ENCODE peak calls at places on chromosomes 6 and 20, in ten cellular contexts. N is kidney; S is activated gamma-delta T cell treated with Interleukin-2 at 50 U/mL for 16 hours; Y is iris pigment epithelial cell; Z is IMR-90; A is stimulated activated CD4-positive, alpha-beta T cell treated with anti-CD3 and anti-CD28 coated beads, Interleukin-1b, Interleukin-23, amount 100 ng/mL, for 1 hour; J is choroid plexus epithelial cell; L is GM23248; G is activated naive CD8-positive, alpha-beta T cell treated with anti-CD3 and anti-CD28 coated beads, Interleukin-2, amount 50 U/mL, for 24 hours; C is Caki2. W is an unnamed sample.

GRCh38 chr20:11387189-11387754 is 530.4 kb upstream of the BTBD3 start:
- DNase-seq in N (no peak), S (no peak), Y (peak), Z (peak), A (no peak), J (peak), L (peak), G (no peak), C (peak), W (no peak)

GRCh38 chr20:59938696-59939051 is 1.4 kb downstream of the PPP1R3D start:
- DNase-seq in N (no peak), S (no peak), Y (peak), Z (peak), A (no peak), J (peak), L (peak), G (no peak), C (no peak), W (peak)

GRCh38 chr20:21515300-21516179 is 1.7 kb upstream of the NKX2-2 start:
- DNase-seq in N (no peak), S (no peak), Y (no peak), Z (no peak), A (no peak), J (no peak), L (no peak), G (peak), C (no peak), W (no peak)

GRCh38 chr20:31652917-31653385 is 15.2 kb downstream of the COX4I2 start:
- DNase-seq in N (no peak), S (no peak), Y (peak), Z (peak), A (no peak), J (peak), L (peak), G (no peak), C (no peak), W (no peak)

GRCh38 chr6:14638932-14639875 is 521.6 kb downstream of the CD83 start:
- DNase-seq in N (no peak), S (no peak), Y (peak), Z (peak), A (no peak), J (peak), L (peak), G (no peak), C (no peak), W (no peak)

GRCh38 chr20:3670945-3671344 is 7.7 kb upstream of the GFRA4 start:
- DNase-seq in N (peak), S (no peak), Y (no peak), Z (no peak), A (no peak), J (no peak), L (no peak), G (no peak), C (no peak), W (no peak)

GRCh38 chr6:111730835-111731234 is 125.2 kb upstream of the TRAF3IP2 start:
- DNase-seq in N (peak), S (no peak), Y (no peak), Z (no peak), A (no peak), J (no peak), L (no peak), G (no peak), C (no peak), W (no peak)

GRCh38 chr6:27234576-27234975 is 12.9 kb upstream of the PRSS16 start:
- DNase-seq in N (no peak), S (no peak), Y (no peak), Z (no peak), A (no peak), J (no peak), L (no peak), G (no peak), C (no peak), W (no peak)

GRCh38 chr20:58109918-58110635 is 118.4 kb downstream of the ANKRD60 start:
- DNase-seq in N (no peak), S (no peak), Y (no peak), Z (no peak), A (no peak), J (no peak), L (peak), G (no peak), C (no peak), W (no peak)

GRCh38 chr6:139970591-139970991 is 596.1 kb upstream of the CITED2 start:
- DNase-seq in N (no peak), S (no peak), Y (peak), Z (peak), A (no peak), J (peak), L (peak), G (no peak), C (no peak), W (peak)

GRCh38 chr6:137105375-137105774 is 60.6 kb upstream of the IL20RA start:
- DNase-seq in N (no peak), S (no peak), Y (no peak), Z (no peak), A (no peak), J (no peak), L (no peak), G (no peak), C (no peak), W (no peak)

GRCh38 chr20:44552950-44553908 is 29.1 kb upstream of the PKIG start:
- DNase-seq in N (no peak), S (no peak), Y (peak), Z (peak), A (no peak), J (peak), L (peak), G (no peak), C (peak), W (no peak)

GRCh38 chr6:15266423-15266996 is 20.6 kb downstream of the JARID2 start:
- DNase-seq in N (no peak), S (no peak), Y (no peak), Z (no peak), A (no peak), J (peak), L (no peak), G (no peak), C (no peak), W (no peak)

GRCh38 chr6:47379328-47379727 is 69.6 kb upstream of the TNFRSF21 start:
- DNase-seq in N (no peak), S (no peak), Y (peak), Z (no peak), A (no peak), J (peak), L (peak), G (no peak), C (no peak), W (no peak)

GRCh38 chr20:50533464-50533863 is 23.3 kb downstream of the PTPN1 start:
- DNase-seq in N (no peak), S (no peak), Y (no peak), Z (no peak), A (no peak), J (no peak), L (no peak), G (no peak), C (no peak), W (no peak)

GRCh38 chr6:170106906-170107525 is 183.9 kb downstream of the DLL1 start:
- DNase-seq in N (peak), S (peak), Y (no peak), Z (no peak), A (no peak), J (no peak), L (no peak), G (no peak), C (no peak), W (no peak)

GRCh38 chr6:84118191-84118590 is 84.6 kb downstream of the MRAP2 start:
- DNase-seq in N (peak), S (no peak), Y (no peak), Z (no peak), A (no peak), J (no peak), L (no peak), G (no peak), C (no peak), W (no peak)

GRCh38 chr20:1941226-1941625 is 46.0 kb downstream of the SIRPA start:
- DNase-seq in N (no peak), S (no peak), Y (peak), Z (peak), A (no peak), J (no peak), L (peak), G (no peak), C (no peak), W (no peak)

GRCh38 chr6:148885154-148885870 is 138.5 kb downstream of the UST start:
- DNase-seq in N (no peak), S (no peak), Y (peak), Z (peak), A (no peak), J (no peak), L (peak), G (no peak), C (no peak), W (no peak)

GRCh38 chr20:39799366-39799965 is 837.3 kb downstream of the DHX35 start:
- DNase-seq in N (no peak), S (no peak), Y (no peak), Z (no peak), A (no peak), J (no peak), L (peak), G (no peak), C (no peak), W (no peak)

GRCh38 chr20:11031300-11031699 is 357.5 kb upstream of the JAG1 start:
- DNase-seq in N (no peak), S (no peak), Y (no peak), Z (no peak), A (no peak), J (no peak), L (no peak), G (no peak), C (no peak), W (no peak)

GRCh38 chr6:118403036-118403435 is 145.1 kb upstream of the PLN start:
- DNase-seq in N (no peak), S (no peak), Y (no peak), Z (peak), A (no peak), J (no peak), L (no peak), G (no peak), C (no peak), W (no peak)

GRCh38 chr20:23164176-23164601 is 78.1 kb upstream of the CD93 start:
- DNase-seq in N (no peak), S (no peak), Y (no peak), Z (no peak), A (no peak), J (no peak), L (no peak), G (no peak), C (no peak), W (no peak)

GRCh38 chr20:63833776-63834544 is 2.9 kb upstream of the ZBTB46 start:
- DNase-seq in N (no peak), S (no peak), Y (peak), Z (peak), A (no peak), J (peak), L (no peak), G (no peak), C (no peak), W (no peak)

GRCh38 chr20:32437391-32438074 is 79.4 kb downstream of the ASXL1 start:
- DNase-seq in N (no peak), S (no peak), Y (no peak), Z (no peak), A (no peak), J (no peak), L (peak), G (no peak), C (no peak), W (no peak)

GRCh38 chr6:148837941-148838340 is 91.1 kb downstream of the UST start:
- DNase-seq in N (no peak), S (no peak), Y (no peak), Z (no peak), A (no peak), J (no peak), L (no peak), G (no peak), C (no peak), W (no peak)

GRCh38 chr6:143562143-143562542 is 50.6 kb upstream of the FUCA2 start:
- DNase-seq in N (no peak), S (no peak), Y (no peak), Z (no peak), A (no peak), J (no peak), L (no peak), G (no peak), C (no peak), W (no peak)

W was measured in SW 1271.